ENCODE peak calls at places on chromosomes 7 and 10, in eight cellular contexts. C is right lobe of liver, R is tibial nerve, F is heart left ventricle, O is esophagus squamous epithelium, V is stomach, E is adrenal gland, D is thyroid gland. W is an unnamed sample.

GRCh38 chr10:78336402-78336791 is 302.7 kb downstream of the RPS24 start:
- DNase-seq in C (no peak), R (no peak), F (no peak), O (no peak), V (peak), E (no peak), D (no peak), W (no peak)

GRCh38 chr10:19332304-19332703 is 283.7 kb downstream of the MALRD1 start:
- DNase-seq in C (no peak), R (no peak), F (no peak), O (no peak), V (no peak), E (no peak), D (no peak), W (no peak)

GRCh38 chr7:106681815-106682495 is 21.0 kb upstream of the CCDC71L start:
- DNase-seq in C (no peak), R (no peak), F (no peak), O (no peak), V (no peak), E (no peak), D (no peak), W (no peak)

GRCh38 chr7:122343986-122344620 is 39.6 kb upstream of the FEZF1 start:
- DNase-seq in C (no peak), R (no peak), F (no peak), O (no peak), V (no peak), E (no peak), D (no peak), W (no peak)

GRCh38 chr10:72084094-72084459 is 4.3 kb downstream of the SPOCK2 start:
- DNase-seq in C (no peak), R (no peak), F (no peak), O (no peak), V (peak), E (peak), D (no peak), W (no peak)

GRCh38 chr10:101291254-101292193 is 62.3 kb upstream of the LBX1 start:
- DNase-seq in C (peak), R (no peak), F (peak), O (no peak), V (peak), E (peak), D (peak), W (no peak)

GRCh38 chr10:129949411-129950335 is 14.4 kb downstream of the EBF3 start:
- DNase-seq in C (no peak), R (peak), F (peak), O (no peak), V (peak), E (no peak), D (no peak), W (peak)

GRCh38 chr7:32020760-32021159 is 49.4 kb downstream of the PDE1C start:
- DNase-seq in C (no peak), R (no peak), F (no peak), O (no peak), V (no peak), E (no peak), D (no peak), W (no peak)

GRCh38 chr7:139731802-139732470 is 45.9 kb downstream of the HIPK2 start:
- DNase-seq in C (peak), R (peak), F (peak), O (peak), V (peak), E (peak), D (peak), W (peak)

GRCh38 chr7:75795831-75796285 is 17.7 kb downstream of the CCL24 start:
- DNase-seq in C (no peak), R (peak), F (no peak), O (no peak), V (peak), E (peak), D (peak), W (peak)

DNA sequence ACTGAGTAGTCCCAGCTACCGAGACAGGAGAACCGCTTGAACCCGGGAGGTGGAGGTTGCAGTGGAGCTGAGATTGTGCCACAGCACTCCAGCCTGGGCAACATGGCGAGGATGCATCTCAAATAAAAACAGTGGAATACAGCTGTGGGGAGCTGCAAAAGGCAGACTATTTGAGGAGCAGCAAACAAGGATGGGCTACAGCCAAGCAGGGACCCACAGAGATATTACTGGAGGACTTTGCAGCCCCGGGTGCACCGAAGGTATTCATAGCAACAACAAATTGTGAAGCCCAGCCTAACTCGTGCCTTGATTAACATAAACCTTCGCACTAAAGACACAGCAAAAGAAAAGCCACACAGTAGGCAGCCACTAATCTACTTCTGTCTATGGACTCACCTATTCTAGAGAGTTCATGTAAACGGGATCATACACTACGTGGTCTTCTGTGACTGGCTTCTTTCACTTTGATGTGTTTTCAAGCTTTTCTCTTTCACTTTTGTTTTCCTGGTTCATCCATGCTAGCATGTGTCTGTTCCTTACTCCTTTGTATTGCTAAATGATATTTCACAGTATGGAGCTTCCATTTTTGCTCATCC is 34.0 kb downstream of the PODXL start:
- DNase-seq in C (no peak), R (no peak), F (no peak), O (no peak), V (no peak), E (no peak), D (no peak), W (peak)
- TF ChIP-seq POLR2A in C (no peak), R (no peak), F (no peak), O (no peak), V (no peak), E (no peak), D (no peak), W (no peak)

GRCh38 chr7:44633254-44634186 is 27.1 kb downstream of the OGDH start:
- DNase-seq in C (peak), R (peak), F (no peak), O (no peak), V (peak), E (peak), D (peak), W (peak)

GRCh38 chr7:44634839-44635591 is 28.6 kb downstream of the OGDH start:
- DNase-seq in C (peak), R (no peak), F (no peak), O (no peak), V (peak), E (no peak), D (no peak), W (no peak)

GRCh38 chr7:44632196-44632595 is 25.8 kb downstream of the OGDH start:
- DNase-seq in C (no peak), R (no peak), F (no peak), O (no peak), V (no peak), E (no peak), D (no peak), W (no peak)

GRCh38 chr7:44636041-44636580 is 29.7 kb downstream of the OGDH start:
- DNase-seq in C (no peak), R (no peak), F (no peak), O (no peak), V (no peak), E (no peak), D (peak), W (no peak)

DNA sequence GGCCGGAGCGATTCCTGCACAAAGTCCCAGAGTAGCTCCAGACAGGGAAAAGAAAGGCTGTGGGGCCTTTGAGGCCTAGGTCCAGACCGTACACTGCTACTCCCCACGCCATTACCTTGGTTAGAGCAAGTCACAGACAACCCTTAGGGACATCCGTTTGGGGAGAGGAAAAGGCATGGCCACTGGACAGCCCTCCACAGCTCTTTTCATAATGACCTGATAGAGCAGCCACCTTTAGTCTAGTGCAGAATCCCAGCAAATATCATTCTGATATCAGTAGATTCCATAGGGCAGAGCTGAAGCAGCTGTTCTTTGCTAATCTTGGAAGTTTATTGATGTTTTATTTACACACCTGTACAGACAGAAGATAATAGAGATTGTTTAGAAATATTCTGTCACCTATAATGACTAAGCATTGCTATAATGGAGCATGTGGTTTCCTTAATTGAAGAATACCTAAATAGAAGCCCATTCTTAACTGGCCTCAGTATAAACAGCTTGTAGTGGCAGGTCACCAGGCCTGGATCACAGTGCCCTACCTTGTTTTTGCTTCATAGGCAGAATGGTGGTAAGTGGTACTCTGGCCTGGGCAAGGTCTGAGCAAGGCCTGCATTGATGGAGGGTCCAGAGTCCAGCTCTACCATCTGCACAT is 27.9 kb downstream of the OGDH start:
- DNase-seq in C (no peak), R (no peak), F (no peak), O (no peak), V (peak), E (no peak), D (no peak), W (no peak)
- TF ChIP-seq POLR2A in C (no peak), R (no peak), F (no peak), O (no peak), V (no peak), E (peak), D (no peak), W (no peak)

DNA sequence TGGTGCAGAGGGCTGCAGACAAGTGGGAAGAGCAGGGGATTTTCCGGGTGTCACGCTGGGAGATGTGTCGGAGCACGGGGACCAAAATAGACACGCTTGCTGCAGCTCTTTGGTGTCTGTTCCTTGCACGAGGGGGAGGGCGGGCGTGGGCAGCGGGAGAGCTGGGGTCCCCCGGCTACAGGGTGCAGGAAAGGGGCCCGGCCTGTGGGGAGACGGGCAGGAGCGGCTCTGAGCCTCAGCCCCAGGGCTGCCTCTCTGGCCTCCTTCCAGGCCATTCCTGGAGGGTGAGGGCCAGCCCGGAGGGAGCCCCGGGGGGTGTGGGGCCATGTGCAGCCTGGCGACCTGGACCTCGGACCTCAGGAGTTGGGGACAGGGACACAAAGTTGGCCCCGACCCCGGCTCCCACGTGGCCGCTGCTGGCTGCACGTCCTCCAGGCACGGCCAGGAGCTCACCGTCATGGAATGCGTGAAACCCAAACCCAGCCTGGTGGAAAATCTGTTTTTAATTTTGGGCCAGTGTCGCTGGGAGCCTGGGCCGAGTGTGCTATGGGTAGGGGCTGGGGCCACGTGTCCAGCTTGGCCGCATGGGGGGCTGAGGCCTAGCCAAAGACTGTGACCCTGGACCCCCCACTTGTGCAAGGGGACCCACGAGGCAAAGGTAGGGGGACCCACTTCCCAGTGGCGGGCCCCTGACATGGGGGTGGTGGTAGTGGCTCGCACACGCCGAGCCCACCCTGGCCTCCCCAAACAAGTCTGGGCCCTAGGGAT is 6.6 kb downstream of the TTYH3 start:
- DNase-seq in C (peak), R (no peak), F (peak), O (no peak), V (no peak), E (peak), D (peak), W (peak)
- TF ChIP-seq POLR2A in C (peak), R (no peak), F (no peak), O (no peak), V (no peak), E (no peak), D (no peak), W (no peak)

GRCh38 chr10:80660266-80660665 is 122.6 kb downstream of the SH2D4B start:
- DNase-seq in C (no peak), R (no peak), F (no peak), O (no peak), V (no peak), E (no peak), D (peak), W (no peak)

GRCh38 chr10:80662429-80663211 is 124.9 kb downstream of the SH2D4B start:
- DNase-seq in C (peak), R (peak), F (peak), O (peak), V (peak), E (peak), D (peak), W (peak)

GRCh38 chr10:80659284-80659683 is 121.6 kb downstream of the SH2D4B start:
- DNase-seq in C (no peak), R (no peak), F (no peak), O (no peak), V (no peak), E (no peak), D (peak), W (no peak)

GRCh38 chr10:80661526-80661925 is 123.8 kb downstream of the SH2D4B start:
- DNase-seq in C (no peak), R (no peak), F (no peak), O (no peak), V (no peak), E (no peak), D (no peak), W (no peak)

GRCh38 chr10:80660736-80661135 is 123.0 kb downstream of the SH2D4B start:
- DNase-seq in C (no peak), R (no peak), F (no peak), O (no peak), V (no peak), E (peak), D (no peak), W (no peak)
- TF ChIP-seq POLR2A in C (no peak), R (no peak), F (no peak), O (no peak), V (no peak), E (no peak), D (no peak), W (no peak)

DNA sequence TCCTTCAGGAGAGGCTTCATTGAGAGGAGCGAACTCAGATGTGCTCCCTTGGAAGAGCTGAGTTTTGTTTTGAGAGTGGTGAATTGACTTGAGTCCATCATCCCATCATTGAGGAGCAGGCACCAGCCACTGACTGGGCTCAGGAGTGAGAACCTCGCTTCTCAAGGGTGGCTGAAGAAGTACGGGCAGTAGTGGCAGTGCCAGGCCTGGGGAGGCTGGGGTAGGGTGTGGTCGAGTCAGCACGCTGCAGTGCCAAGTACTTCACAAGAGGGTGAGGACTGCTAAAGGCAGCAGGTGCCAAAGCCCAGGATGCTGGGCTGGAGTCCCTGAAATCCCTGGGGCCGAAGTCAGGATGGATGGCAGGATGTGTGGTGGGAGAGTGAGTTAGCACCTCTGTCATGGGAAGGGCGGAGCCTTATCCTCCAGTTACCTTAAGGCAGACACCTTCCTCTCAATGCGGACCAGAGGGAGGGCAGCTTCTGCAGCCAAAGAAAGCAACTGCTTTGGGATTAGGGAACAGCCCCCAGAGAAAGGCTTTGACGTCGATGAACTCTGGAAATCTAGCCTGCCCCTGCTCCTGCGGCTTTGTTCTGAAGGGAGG is 210.3 kb downstream of the CAMK1D start:
- DNase-seq in C (no peak), R (no peak), F (no peak), O (no peak), V (no peak), E (no peak), D (peak), W (no peak)
- TF ChIP-seq POLR2A in C (no peak), R (no peak), F (no peak), O (no peak), V (no peak), E (no peak), D (no peak), W (no peak)

DNA sequence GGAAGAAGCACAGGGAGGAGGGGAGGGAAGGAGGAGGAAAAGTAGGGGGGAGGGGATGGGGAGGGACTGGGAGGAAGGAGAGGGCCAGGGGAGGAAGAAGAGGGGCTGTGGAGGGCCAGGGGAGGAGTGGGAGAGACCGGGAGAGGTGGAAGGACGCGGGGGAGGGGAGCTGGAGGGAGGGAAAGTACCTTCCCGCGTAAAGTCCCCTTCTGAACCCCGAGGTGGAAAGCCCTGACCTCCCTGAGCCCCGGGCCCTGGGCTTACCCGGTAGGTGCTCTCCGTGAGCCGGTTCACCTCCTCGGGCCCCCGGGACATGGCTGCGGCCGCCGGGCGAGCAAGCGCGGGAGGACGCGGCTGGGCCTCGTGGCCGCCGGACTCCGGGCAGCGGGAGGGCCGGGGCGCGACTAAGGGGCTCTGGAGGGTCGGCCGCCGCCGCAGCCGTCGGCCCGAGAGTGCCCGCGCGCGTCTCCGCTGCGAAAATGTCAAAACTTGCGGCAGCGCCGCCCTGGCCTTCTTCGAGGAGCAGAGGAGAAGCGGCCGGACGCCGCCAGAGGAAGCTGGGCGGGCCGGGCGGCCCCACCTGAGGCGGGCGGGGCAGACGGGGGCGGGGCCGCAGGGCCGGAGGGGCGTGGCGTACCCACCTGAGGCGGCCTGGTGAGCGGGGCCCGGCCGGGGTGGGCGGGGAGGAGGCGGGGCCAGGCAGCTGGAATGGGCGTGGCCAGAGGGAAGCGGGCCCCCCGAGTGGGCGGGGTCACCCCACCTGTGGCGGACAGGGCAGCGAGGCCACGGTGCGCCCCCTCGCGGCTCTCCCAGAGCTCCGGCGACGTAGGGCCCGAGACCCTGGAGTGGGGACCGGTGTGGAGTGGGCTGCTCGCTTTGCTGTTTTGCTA is at the start of gene BAIAP2L1:
- DNase-seq in C (peak), R (no peak), F (peak), O (peak), V (peak), E (peak), D (peak), W (peak)
- TF ChIP-seq POLR2A in C (peak), R (no peak), F (peak), O (no peak), V (no peak), E (no peak), D (peak), W (no peak)